ENCODE peak calls at places on chromosomes 11 and 22, in six cellular contexts. J is AG04450, N is transverse colon, U is aorta, Z is right atrium auricular region, B is esophagus squamous epithelium. X is an unnamed sample.
A peak's percentile ranks its signal among the peaks of the same experiment; 100 is the strongest.

GRCh38 chr11:117497206-117497951 is 169.7 kb downstream of the CEP164 start:
- DNase-seq in U (no peak), N (no peak), J (no peak), Z (no peak), B (no peak), X (no peak)

GRCh38 chr11:78156081-78156844 is 16.8 kb upstream of the ALG8 start:
- DNase-seq in B (no peak), J (no peak), Z (no peak), N (no peak), U (no peak), X (peak; percentile 15)

GRCh38 chr11:7579226-7579825 is 65.5 kb downstream of the PPFIBP2 start:
- DNase-seq in B (no peak), N (no peak), J (no peak), Z (peak; percentile 74), U (peak; percentile 60), X (peak; percentile 85)

GRCh38 chr22:38754247-38755154 is 1.3 kb downstream of the SUN2 start:
- DNase-seq in J (peak; percentile 16), Z (peak; percentile 93), B (peak; percentile 20), N (peak; percentile 73), U (peak; percentile 85), X (peak; percentile 64)

GRCh38 chr11:68641880-68642279 is 42.5 kb upstream of the GAL start:
- DNase-seq in N (no peak), U (no peak), B (no peak), Z (no peak), J (no peak), X (no peak)

GRCh38 chr11:12102588-12103410 is 7.6 kb upstream of the MICAL2 start:
- DNase-seq in Z (no peak), J (no peak), B (no peak), U (no peak), N (no peak), X (no peak)

GRCh38 chr11:69390561-69390960 is 90.9 kb upstream of the LINC01488 start:
- DNase-seq in N (no peak), U (no peak), B (no peak), J (no peak), Z (no peak), X (no peak)

GRCh38 chr11:6431861-6432260 is 8.9 kb downstream of the HPX start:
- DNase-seq in U (no peak), J (no peak), N (no peak), B (no peak), Z (no peak), X (peak; percentile 39)

GRCh38 chr11:21944577-21944976 is 248.3 kb upstream of the ANO5 start:
- DNase-seq in Z (no peak), N (no peak), J (no peak), B (no peak), U (no peak), X (no peak)

GRCh38 chr11:46895821-46896220 is 22.5 kb downstream of the LRP4 start:
- DNase-seq in B (no peak), J (no peak), U (no peak), N (peak; percentile 20), Z (no peak), X (no peak)

GRCh38 chr11:78318733-78319132 is 98.9 kb downstream of the GAB2 start:
- DNase-seq in N (no peak), Z (no peak), B (no peak), J (no peak), U (no peak), X (peak; percentile 15)

GRCh38 chr11:67680701-67681472 is 6.5 kb upstream of the ALDH3B2 start:
- DNase-seq in U (no peak), J (no peak), Z (no peak), B (no peak), N (no peak), X (no peak)

GRCh38 chr11:117412653-117413275 is 85.1 kb downstream of the CEP164 start:
- DNase-seq in U (no peak), B (no peak), N (no peak), Z (no peak), J (no peak), X (no peak)

GRCh38 chr11:70594031-70594430 is 195.7 kb downstream of the CTTN start:
- DNase-seq in Z (no peak), U (no peak), J (no peak), B (no peak), N (no peak), X (no peak)

GRCh38 chr22:44391026-44391425 is 78.3 kb upstream of the SHISAL1 start:
- DNase-seq in U (peak; percentile 5), N (no peak), B (no peak), Z (no peak), J (no peak), X (no peak)

GRCh38 chr11:110827276-110827675 is 115.0 kb upstream of the ARHGAP20 start:
- DNase-seq in J (no peak), B (no peak), N (no peak), U (no peak), Z (no peak), X (no peak)

GRCh38 chr11:57641011-57641410 is 8.7 kb downstream of the YPEL4 start:
- DNase-seq in J (no peak), U (no peak), B (no peak), N (no peak), Z (no peak), X (peak; percentile 65)

GRCh38 chr11:47248664-47249377 is at the start of gene ACP2:
- DNase-seq in N (peak; percentile 91), U (peak; percentile 93), J (peak; percentile 72), Z (peak; percentile 96), B (peak; percentile 71), X (peak; percentile 96)

GRCh38 chr11:131601586-131601985 is 231.2 kb downstream of the NTM start:
- DNase-seq in B (no peak), N (no peak), U (no peak), Z (no peak), J (no peak), X (no peak)

GRCh38 chr22:28907311-28908008 is 24.1 kb downstream of the ZNRF3 start:
- DNase-seq in J (no peak), Z (no peak), N (no peak), B (no peak), U (no peak), X (no peak)

GRCh38 chr11:11979487-11980117 is 28.8 kb downstream of the DKK3 start:
- DNase-seq in B (no peak), J (no peak), N (no peak), Z (peak; percentile 83), U (no peak), X (peak; percentile 94)

GRCh38 chr11:25242928-25243327 is 746.1 kb downstream of the LUZP2 start:
- DNase-seq in J (no peak), N (no peak), B (no peak), Z (no peak), U (no peak), X (no peak)

GRCh38 chr11:128476729-128477128 is 110.6 kb downstream of the ETS1 start:
- DNase-seq in U (no peak), Z (no peak), J (no peak), B (no peak), N (no peak), X (no peak)

GRCh38 chr11:115317428-115318185 is 186.6 kb downstream of the CADM1 start:
- DNase-seq in B (no peak), U (no peak), Z (no peak), N (no peak), J (no peak), X (no peak)

GRCh38 chr11:113862430-113862829 is 12.9 kb downstream of the USP28 start:
- DNase-seq in N (no peak), J (no peak), Z (no peak), B (no peak), U (no peak), X (peak; percentile 13)

GRCh38 chr11:7536102-7536501 is 22.3 kb downstream of the PPFIBP2 start:
- DNase-seq in Z (no peak), N (peak; percentile 35), J (no peak), B (no peak), U (no peak), X (no peak)

GRCh38 chr11:124759268-124760204 is 2.6 kb downstream of the ESAM start:
- DNase-seq in B (no peak), N (no peak), Z (no peak), U (no peak), J (no peak), X (no peak)
- H3K4me3 ChIP-seq in B (peak overlapping the region; percentile 32), N (peak overlapping the region; percentile 66), Z (peak overlapping the region; percentile 55), U (peak overlapping the region; percentile 68), J (no peak overlapping the region), X (no peak overlapping the region)

DNA sequence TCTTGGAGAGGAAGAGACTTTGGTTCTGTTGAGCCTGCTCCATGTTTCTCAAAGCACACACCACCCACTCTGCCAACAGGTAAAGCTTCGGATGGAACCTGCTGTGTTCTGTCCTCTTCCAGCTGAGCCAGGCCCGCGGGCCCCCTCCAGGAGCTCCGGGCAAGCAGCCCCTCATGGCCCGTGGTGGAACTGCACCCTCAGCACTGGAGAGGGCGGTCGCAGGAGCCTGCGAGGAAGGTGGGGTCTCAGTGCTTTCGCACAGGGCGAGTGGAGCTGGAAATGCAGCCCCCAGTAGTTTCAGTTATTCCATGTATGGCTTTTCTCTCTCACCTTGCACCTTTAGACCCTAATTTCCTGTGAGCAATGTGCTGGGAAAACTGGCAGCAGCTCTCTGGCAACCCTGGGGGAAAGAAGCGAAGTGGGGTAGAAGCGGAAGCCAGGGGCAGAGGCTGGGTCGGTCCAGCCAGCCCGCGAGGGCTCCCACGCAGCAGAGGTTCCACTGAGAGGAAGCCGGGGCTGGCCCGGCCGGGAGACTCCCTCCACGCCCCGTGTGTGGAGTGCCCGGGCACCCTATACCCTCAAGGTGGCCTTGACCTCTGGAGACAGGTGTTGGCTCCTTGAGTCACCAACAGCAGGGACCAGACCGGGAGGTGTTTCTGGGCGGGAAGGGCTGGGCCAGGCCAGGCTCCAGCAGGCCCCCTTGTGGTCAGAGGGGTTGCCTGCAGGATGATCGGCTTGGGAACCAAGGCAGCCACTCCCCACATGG is 119.9 kb upstream of the TMEM45B start:
- DNase-seq in U (no peak), Z (no peak), B (no peak), N (peak; percentile 80), J (no peak), X (peak; percentile 34)
- H3K4me3 ChIP-seq in U (no peak overlapping the region), Z (no peak overlapping the region), B (no peak overlapping the region), N (peak overlapping the region; percentile 45), J (peak overlapping the region; percentile 32), X (no peak overlapping the region)

GRCh38 chr22:42026705-42027104 is 28.1 kb downstream of the WBP2NL start:
- DNase-seq in N (no peak), J (no peak), Z (no peak), U (no peak), B (no peak), X (no peak)

GRCh38 chr22:42018224-42018623 is 19.6 kb downstream of the WBP2NL start:
- DNase-seq in J (no peak), B (no peak), Z (no peak), U (no peak), N (no peak), X (no peak)

DNA sequence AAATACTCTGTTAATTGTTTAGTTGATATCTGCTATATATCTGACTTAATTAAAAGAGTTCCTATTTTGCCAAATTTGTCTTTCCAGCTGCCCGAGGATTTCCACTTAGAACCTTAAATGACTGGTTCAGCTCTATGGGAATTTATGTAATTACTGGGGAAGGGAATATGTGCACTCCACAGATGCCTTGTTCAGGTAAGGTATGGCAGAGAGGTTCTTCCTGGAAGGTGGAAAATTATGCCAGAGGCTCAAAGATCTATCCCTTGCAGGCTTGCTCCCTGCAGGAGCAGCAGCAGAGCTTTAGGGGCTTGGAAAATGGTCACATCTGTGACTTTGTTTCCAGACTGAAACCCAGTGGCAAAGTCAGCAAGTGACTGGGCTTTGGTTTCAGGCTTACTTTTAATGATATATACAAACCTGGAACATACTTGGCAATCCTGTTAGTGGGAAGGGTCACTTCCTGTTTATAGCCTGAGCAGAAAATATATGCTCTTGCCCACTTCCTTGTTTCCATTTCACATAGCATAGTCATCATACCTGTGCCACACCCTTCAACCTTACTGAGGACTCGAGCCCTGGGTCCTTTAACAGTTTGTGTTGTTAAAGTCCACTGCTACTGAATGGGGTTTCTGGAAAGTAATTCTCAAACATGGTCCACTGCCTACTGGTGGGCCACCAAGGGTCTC is 23.7 kb downstream of the WBP2NL start:
- DNase-seq in N (peak; percentile 32), J (no peak), Z (no peak), U (no peak), B (no peak), X (no peak)
- H3K4me3 ChIP-seq in N (no peak overlapping the region), J (no peak overlapping the region), Z (no peak overlapping the region), U (no peak overlapping the region), B (no peak overlapping the region), X (no peak overlapping the region)

GRCh38 chr11:62622476-62622875 is 690 bp upstream of the B3GAT3 start:
- DNase-seq in N (no peak), Z (no peak), J (no peak), B (no peak), U (no peak), X (no peak)
- H3K4me3 ChIP-seq in N (peak overlapping the region; percentile 82), Z (no peak overlapping the region), J (peak overlapping the region; percentile 41), B (peak overlapping the region; percentile 65), U (no peak overlapping the region), X (peak overlapping the region; percentile 93)